ENCODE peak calls at places on chromosomes 7 and 10, in six cellular contexts. One of them, this sample, is unnamed. For H3K4me1, the result is how much of the 10 kb centered on the place peaks cover.

GRCh38 chr10:124588736-124589451 is 127.3 kb downstream of the LHPP start:
- DNase-seq in ovary: peak
- DNase-seq in left lung: no peak
- DNase-seq in uterus: peak
- DNase-seq in prostate gland: peak
- DNase-seq in HepG2: peak
- DNase-seq in this sample: peak

GRCh38 chr7:109351493-109351892 is 781.8 kb downstream of the DNAJB9 start:
- DNase-seq in ovary: no peak
- DNase-seq in left lung: no peak
- DNase-seq in uterus: no peak
- DNase-seq in prostate gland: no peak
- DNase-seq in HepG2: no peak
- DNase-seq in this sample: no peak

GRCh38 chr7:582931-583330 is 63.3 kb upstream of the PDGFA start:
- DNase-seq in ovary: no peak
- DNase-seq in left lung: no peak
- DNase-seq in uterus: no peak
- DNase-seq in prostate gland: no peak
- DNase-seq in HepG2: no peak
- DNase-seq in this sample: no peak

GRCh38 chr10:59098387-59098786 is 78.1 kb upstream of the PHYHIPL start:
- DNase-seq in ovary: peak
- DNase-seq in left lung: no peak
- DNase-seq in uterus: peak
- DNase-seq in prostate gland: no peak
- DNase-seq in HepG2: no peak
- DNase-seq in this sample: no peak

GRCh38 chr10:132866601-132867381 is 75.6 kb downstream of the CFAP46 start:
- DNase-seq in ovary: no peak
- DNase-seq in left lung: peak
- DNase-seq in uterus: peak
- DNase-seq in prostate gland: no peak
- DNase-seq in HepG2: no peak
- DNase-seq in this sample: peak

GRCh38 chr10:26408858-26409494 is 29.2 kb upstream of the APBB1IP start:
- DNase-seq in ovary: no peak
- DNase-seq in left lung: no peak
- DNase-seq in uterus: no peak
- DNase-seq in prostate gland: no peak
- DNase-seq in HepG2: no peak
- DNase-seq in this sample: no peak

GRCh38 chr7:69359003-69359555 is 239.2 kb upstream of the AUTS2 start:
- DNase-seq in ovary: no peak
- DNase-seq in left lung: no peak
- DNase-seq in uterus: no peak
- DNase-seq in prostate gland: no peak
- DNase-seq in HepG2: no peak
- DNase-seq in this sample: no peak

GRCh38 chr7:29866490-29866930 is 60.2 kb downstream of the WIPF3 start:
- DNase-seq in ovary: peak
- DNase-seq in left lung: peak
- DNase-seq in uterus: no peak
- DNase-seq in prostate gland: no peak
- DNase-seq in HepG2: no peak
- DNase-seq in this sample: peak

GRCh38 chr10:120260446-120260845 is 196.6 kb upstream of the PLPP4 start:
- DNase-seq in ovary: no peak
- DNase-seq in left lung: no peak
- DNase-seq in uterus: no peak
- DNase-seq in prostate gland: no peak
- DNase-seq in HepG2: no peak
- DNase-seq in this sample: no peak

GRCh38 chr7:779480-779879 is 52.4 kb upstream of the PRKAR1B start:
- DNase-seq in ovary: no peak
- DNase-seq in left lung: no peak
- DNase-seq in uterus: no peak
- DNase-seq in prostate gland: no peak
- DNase-seq in HepG2: no peak
- DNase-seq in this sample: no peak

GRCh38 chr10:25743832-25744231 is 190.2 kb upstream of the MYO3A start:
- DNase-seq in ovary: no peak
- DNase-seq in left lung: no peak
- DNase-seq in uterus: no peak
- DNase-seq in prostate gland: no peak
- DNase-seq in HepG2: no peak
- DNase-seq in this sample: no peak

GRCh38 chr7:69489533-69489932 is 108.7 kb upstream of the AUTS2 start:
- DNase-seq in ovary: no peak
- DNase-seq in left lung: no peak
- DNase-seq in uterus: no peak
- DNase-seq in prostate gland: no peak
- DNase-seq in HepG2: no peak
- DNase-seq in this sample: no peak

GRCh38 chr10:31929260-31929985 is 792 bp upstream of the ARHGAP12 start:
- DNase-seq in ovary: peak
- DNase-seq in left lung: peak
- DNase-seq in uterus: peak
- DNase-seq in prostate gland: peak
- DNase-seq in HepG2: peak
- DNase-seq in this sample: peak

GRCh38 chr7:129635300-129636029 is 23.9 kb downstream of the NRF1 start:
- DNase-seq in ovary: peak
- DNase-seq in left lung: peak
- DNase-seq in uterus: peak
- DNase-seq in prostate gland: peak
- DNase-seq in HepG2: peak
- DNase-seq in this sample: peak

GRCh38 chr10:112954974-112955735 is 5.1 kb downstream of the TCF7L2 start:
- DNase-seq in ovary: no peak
- DNase-seq in left lung: no peak
- DNase-seq in uterus: no peak
- DNase-seq in prostate gland: no peak
- DNase-seq in HepG2: no peak
- DNase-seq in this sample: no peak

GRCh38 chr10:112953760-112954159 is 3.7 kb downstream of the TCF7L2 start:
- DNase-seq in ovary: no peak
- DNase-seq in left lung: no peak
- DNase-seq in uterus: no peak
- DNase-seq in prostate gland: no peak
- DNase-seq in HepG2: no peak
- DNase-seq in this sample: no peak

GRCh38 chr10:112951349-112952281 is 1.6 kb downstream of the TCF7L2 start:
- DNase-seq in ovary: peak
- DNase-seq in left lung: peak
- DNase-seq in uterus: peak
- DNase-seq in prostate gland: peak
- DNase-seq in HepG2: peak
- DNase-seq in this sample: peak

GRCh38 chr10:112952282-112952991 is 2.4 kb downstream of the TCF7L2 start:
- DNase-seq in ovary: peak
- DNase-seq in left lung: peak
- DNase-seq in uterus: peak
- DNase-seq in prostate gland: no peak
- DNase-seq in HepG2: no peak
- DNase-seq in this sample: peak

GRCh38 chr10:112953075-112953501 is 3.0 kb downstream of the TCF7L2 start:
- DNase-seq in ovary: peak
- DNase-seq in left lung: peak
- DNase-seq in uterus: peak
- DNase-seq in prostate gland: peak
- DNase-seq in HepG2: no peak
- DNase-seq in this sample: peak
- H3K4me1 ChIP-seq in ovary: under half
- H3K4me1 ChIP-seq in left lung: under half
- H3K4me1 ChIP-seq in uterus: under half
- H3K4me1 ChIP-seq in prostate gland: under half
- H3K4me1 ChIP-seq in HepG2: half or more
- H3K4me1 ChIP-seq in this sample: half or more

GRCh38 chr10:80183436-80183835 is 21.9 kb downstream of the ANXA11 start:
- DNase-seq in ovary: no peak
- DNase-seq in left lung: no peak
- DNase-seq in uterus: no peak
- DNase-seq in prostate gland: no peak
- DNase-seq in HepG2: no peak
- DNase-seq in this sample: no peak
- H3K4me1 ChIP-seq in ovary: under half
- H3K4me1 ChIP-seq in left lung: under half
- H3K4me1 ChIP-seq in uterus: under half
- H3K4me1 ChIP-seq in prostate gland: under half
- H3K4me1 ChIP-seq in HepG2: under half
- H3K4me1 ChIP-seq in this sample: half or more

DNA sequence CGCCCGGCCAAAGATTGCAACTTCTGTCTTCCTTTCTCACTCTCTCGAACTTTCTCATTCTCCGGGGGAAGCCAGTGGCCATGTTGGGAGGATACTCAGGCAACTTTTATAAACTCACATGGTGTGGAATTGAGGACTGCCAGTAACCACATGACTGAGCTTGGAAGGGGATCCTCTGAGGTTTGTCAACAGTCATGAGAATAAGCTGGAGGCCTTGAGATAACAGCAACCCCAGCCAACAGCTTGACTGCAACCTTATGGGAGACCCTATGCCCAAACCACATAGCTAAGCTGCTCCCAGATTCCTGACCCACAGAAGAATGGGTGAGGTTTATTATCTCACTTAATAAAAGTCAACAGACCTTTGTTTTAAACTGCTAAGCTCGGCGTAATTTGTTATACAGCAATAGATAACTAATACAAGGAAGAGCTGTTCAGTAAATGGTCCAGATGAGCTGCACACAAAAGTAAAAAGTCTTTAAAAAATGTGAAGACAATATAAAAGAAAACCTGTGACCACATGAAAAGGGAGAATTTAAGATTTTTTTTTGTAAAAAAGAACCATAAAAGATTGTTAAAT is 9.6 kb downstream of the SYPL1 start:
- DNase-seq in ovary: no peak
- DNase-seq in left lung: no peak
- DNase-seq in uterus: no peak
- DNase-seq in prostate gland: no peak
- DNase-seq in HepG2: no peak
- DNase-seq in this sample: no peak
- H3K4me1 ChIP-seq in ovary: under half
- H3K4me1 ChIP-seq in left lung: under half
- H3K4me1 ChIP-seq in uterus: under half
- H3K4me1 ChIP-seq in prostate gland: under half
- H3K4me1 ChIP-seq in HepG2: under half
- H3K4me1 ChIP-seq in this sample: half or more

GRCh38 chr7:134870781-134871180 is 91.3 kb downstream of the CALD1 start:
- DNase-seq in ovary: no peak
- DNase-seq in left lung: no peak
- DNase-seq in uterus: no peak
- DNase-seq in prostate gland: no peak
- DNase-seq in HepG2: no peak
- DNase-seq in this sample: no peak
- H3K4me1 ChIP-seq in ovary: under half
- H3K4me1 ChIP-seq in left lung: under half
- H3K4me1 ChIP-seq in uterus: under half
- H3K4me1 ChIP-seq in prostate gland: under half
- H3K4me1 ChIP-seq in HepG2: under half
- H3K4me1 ChIP-seq in this sample: half or more

GRCh38 chr10:75544381-75544780 is 113.0 kb downstream of the LRMDA start:
- DNase-seq in ovary: no peak
- DNase-seq in left lung: no peak
- DNase-seq in uterus: no peak
- DNase-seq in prostate gland: no peak
- DNase-seq in HepG2: no peak
- DNase-seq in this sample: no peak
- H3K4me1 ChIP-seq in ovary: under half
- H3K4me1 ChIP-seq in left lung: under half
- H3K4me1 ChIP-seq in uterus: under half
- H3K4me1 ChIP-seq in prostate gland: under half
- H3K4me1 ChIP-seq in HepG2: under half
- H3K4me1 ChIP-seq in this sample: under half

DNA sequence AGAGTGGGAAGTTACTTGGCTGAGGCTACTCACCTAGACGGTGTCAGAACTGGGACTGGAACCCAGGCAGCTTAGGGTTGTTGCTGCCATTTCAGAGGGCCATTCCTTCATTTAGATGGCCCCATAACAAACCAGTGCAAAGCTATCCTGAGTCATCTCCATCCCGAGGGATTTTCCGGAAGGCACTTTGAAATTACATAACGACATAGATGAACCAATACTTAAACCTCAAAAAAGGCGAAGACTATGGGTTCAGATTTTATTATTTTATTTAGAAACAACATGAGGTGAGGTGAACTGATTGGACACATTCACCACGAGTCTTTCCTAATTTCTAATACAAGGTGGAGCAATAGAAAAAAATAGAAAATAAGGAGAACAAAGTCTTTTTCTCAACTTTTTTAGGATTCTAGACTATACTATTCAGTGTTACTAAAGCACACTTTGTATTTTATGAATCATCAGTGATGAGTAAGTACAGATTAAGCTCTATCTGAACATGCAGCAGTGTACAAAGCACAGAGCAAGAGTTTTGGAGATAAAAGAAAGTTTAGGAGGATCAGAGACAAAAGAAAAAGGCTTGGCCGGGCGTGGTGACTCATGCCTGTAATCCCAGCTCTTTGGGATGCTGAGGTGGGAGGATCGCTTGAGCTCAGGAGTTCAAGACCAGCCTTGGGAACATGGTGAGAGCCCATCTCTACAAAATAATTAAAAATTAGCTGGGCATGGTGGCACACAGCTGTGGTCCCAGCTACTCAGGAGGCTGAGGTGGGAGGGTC is 79.5 kb upstream of the SVIL start:
- DNase-seq in ovary: peak
- DNase-seq in left lung: no peak
- DNase-seq in uterus: no peak
- DNase-seq in prostate gland: no peak
- DNase-seq in HepG2: no peak
- DNase-seq in this sample: no peak
- H3K4me1 ChIP-seq in ovary: under half
- H3K4me1 ChIP-seq in left lung: under half
- H3K4me1 ChIP-seq in uterus: under half
- H3K4me1 ChIP-seq in prostate gland: under half
- H3K4me1 ChIP-seq in HepG2: under half
- H3K4me1 ChIP-seq in this sample: under half

DNA sequence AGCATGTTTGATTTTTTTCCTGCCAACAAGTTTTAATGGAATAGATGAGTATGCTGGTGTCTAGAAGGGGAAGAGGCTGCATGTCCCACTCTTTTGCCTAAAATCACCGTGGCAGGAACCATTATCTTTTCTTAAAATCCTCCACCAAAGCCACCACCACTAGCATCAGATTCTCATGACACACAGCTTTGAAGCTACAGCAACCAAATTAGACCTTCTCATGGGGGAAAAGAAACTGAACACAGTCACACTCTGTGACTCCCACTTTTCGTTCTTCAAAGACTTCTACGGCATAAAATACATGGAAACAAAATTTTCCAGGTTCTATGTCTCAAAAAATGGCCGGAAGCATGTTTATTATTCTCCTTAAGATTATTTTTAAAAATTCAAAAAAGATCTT is 81.8 kb downstream of the SGMS1 start:
- DNase-seq in ovary: no peak
- DNase-seq in left lung: no peak
- DNase-seq in uterus: no peak
- DNase-seq in prostate gland: no peak
- DNase-seq in HepG2: no peak
- DNase-seq in this sample: no peak
- H3K4me1 ChIP-seq in ovary: under half
- H3K4me1 ChIP-seq in left lung: under half
- H3K4me1 ChIP-seq in uterus: under half
- H3K4me1 ChIP-seq in prostate gland: under half
- H3K4me1 ChIP-seq in HepG2: under half
- H3K4me1 ChIP-seq in this sample: half or more

GRCh38 chr10:74926791-74927585 is 100.6 kb downstream of the KAT6B start:
- DNase-seq in ovary: no peak
- DNase-seq in left lung: no peak
- DNase-seq in uterus: no peak
- DNase-seq in prostate gland: no peak
- DNase-seq in HepG2: peak
- DNase-seq in this sample: no peak
- H3K4me1 ChIP-seq in ovary: under half
- H3K4me1 ChIP-seq in left lung: under half
- H3K4me1 ChIP-seq in uterus: under half
- H3K4me1 ChIP-seq in prostate gland: under half
- H3K4me1 ChIP-seq in HepG2: under half
- H3K4me1 ChIP-seq in this sample: half or more